ENCODE peak calls at places on chromosomes 1 and 21, in nine cellular contexts. A, H, U, S, Q, I, E, O and J are unnamed samples. For H3K27me3, the result is how much of the 10 kb centered on the place peaks cover.

GRCh38 chr1:171841931-171842723 is 829 bp downstream of the DNM3 start:
- DNase-seq in A (peak), H (peak), U (peak), S (no peak), Q (peak), I (peak), E (no peak), O (no peak), J (no peak)

GRCh38 chr1:90295534-90295933 is 300.6 kb downstream of the ZNF326 start:
- DNase-seq in A (no peak), H (no peak), U (no peak), S (no peak), Q (no peak), I (no peak), E (no peak), O (no peak), J (no peak)

GRCh38 chr1:109498161-109498801 is 4.4 kb downstream of the CYB561D1 start:
- DNase-seq in A (no peak), H (peak), U (peak), S (no peak), Q (peak), I (peak), E (no peak), O (peak), J (no peak)

GRCh38 chr1:33097137-33097611 is 16.2 kb downstream of the AZIN2 start:
- DNase-seq in A (no peak), H (no peak), U (no peak), S (no peak), Q (no peak), I (peak), E (no peak), O (peak), J (no peak)

GRCh38 chr21:40128891-40129290 is 261.7 kb downstream of the PCP4 start:
- DNase-seq in A (no peak), H (no peak), U (no peak), S (no peak), Q (no peak), I (no peak), E (no peak), O (no peak), J (no peak)

GRCh38 chr1:98870959-98871903 is 133.4 kb downstream of the PLPPR5 start:
- DNase-seq in A (no peak), H (peak), U (no peak), S (no peak), Q (no peak), I (no peak), E (no peak), O (no peak), J (no peak)

GRCh38 chr1:7636801-7637526 is 134.1 kb upstream of the VAMP3 start:
- DNase-seq in A (no peak), H (no peak), U (no peak), S (no peak), Q (no peak), I (no peak), E (no peak), O (no peak), J (no peak)

GRCh38 chr1:155320661-155321576 is at the start of gene RUSC1:
- DNase-seq in A (peak), H (peak), U (peak), S (peak), Q (peak), I (peak), E (peak), O (peak), J (no peak)

GRCh38 chr1:47506053-47506452 is 68.2 kb downstream of the FOXD2 start:
- DNase-seq in A (no peak), H (no peak), U (no peak), S (no peak), Q (no peak), I (no peak), E (no peak), O (no peak), J (no peak)
- H3K27me3 ChIP-seq in A (half or more), H (under half), U (under half), S (under half), Q (under half), I (under half), E (under half), O (half or more), J (under half)

DNA sequence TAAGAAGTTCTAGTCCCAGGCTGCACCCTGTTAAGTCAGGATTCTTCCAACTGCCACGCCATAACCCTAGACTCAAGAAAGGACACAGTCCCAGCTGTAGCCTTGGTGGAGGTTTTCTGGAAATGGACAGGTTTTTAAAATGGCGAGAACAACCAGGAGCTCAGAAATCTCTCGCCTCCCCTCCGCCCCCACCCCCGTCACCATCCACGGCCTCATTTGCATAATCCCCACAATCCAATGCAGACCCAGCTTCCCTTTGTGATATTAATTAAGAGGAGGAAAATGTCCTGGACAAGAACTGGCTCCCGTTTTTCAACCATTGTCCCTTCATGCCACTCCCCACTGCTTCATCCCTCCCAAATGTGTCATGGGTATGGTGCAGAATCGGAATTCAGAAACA is 11.0 kb upstream of the EPHB2 start:
- DNase-seq in A (no peak), H (no peak), U (no peak), S (no peak), Q (no peak), I (no peak), E (no peak), O (no peak), J (no peak)
- H3K27ac ChIP-seq in A (no peak), H (no peak), U (no peak), S (no peak), Q (no peak), I (no peak), E (no peak), O (no peak), J (no peak)

GRCh38 chr1:47227370-47228232 is 4.4 kb downstream of the TAL1 start:
- DNase-seq in A (no peak), H (no peak), U (no peak), S (no peak), Q (no peak), I (no peak), E (no peak), O (no peak), J (no peak)
- H3K27me3 ChIP-seq in A (half or more), H (under half), U (half or more), S (under half), Q (half or more), I (half or more), E (under half), O (half or more), J (half or more)

DNA sequence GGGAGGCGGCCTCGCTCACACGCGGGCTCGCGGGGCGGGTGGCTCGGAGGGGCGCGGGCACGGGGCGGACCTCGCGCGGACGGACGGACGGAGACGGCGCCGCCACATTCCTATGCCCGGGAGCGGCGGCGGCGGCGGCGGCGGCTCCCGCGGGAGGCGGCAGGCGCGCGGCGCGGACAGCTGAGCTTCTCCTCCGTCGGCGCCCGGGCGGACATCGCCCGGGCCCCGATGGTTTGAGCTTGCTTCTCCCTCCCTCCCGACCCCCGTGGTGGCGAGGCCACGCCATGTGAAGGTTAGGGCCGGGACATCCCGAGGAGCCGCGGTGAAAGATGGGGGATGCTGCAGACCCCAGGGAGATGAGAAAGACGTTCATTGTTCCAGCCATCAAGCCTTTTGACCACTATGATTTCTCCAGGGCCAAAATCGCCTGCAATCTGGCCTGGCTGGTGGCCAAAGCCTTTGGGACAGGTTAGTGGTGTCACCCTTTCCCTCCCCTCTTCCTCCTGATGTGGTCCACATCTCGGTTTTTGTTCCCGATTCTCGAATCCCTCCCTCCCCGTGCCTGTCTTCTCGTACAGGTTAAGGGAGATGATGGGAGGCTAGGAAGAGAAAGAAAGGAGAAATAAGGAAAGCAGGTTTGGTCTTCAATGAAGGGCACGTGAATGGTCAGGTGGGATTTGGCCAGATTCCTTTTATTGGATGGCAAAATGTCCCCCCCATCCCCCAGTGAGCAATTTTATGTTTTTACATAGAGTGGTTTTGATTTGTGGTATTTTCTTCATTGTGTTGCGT is 1.0 kb downstream of the CAMSAP2 start:
- DNase-seq in A (peak), H (no peak), U (peak), S (peak), Q (no peak), I (peak), E (peak), O (peak), J (no peak)
- H3K27ac ChIP-seq in A (peak), H (peak), U (peak), S (peak), Q (no peak), I (peak), E (peak), O (peak), J (peak)